ENCODE peak calls at places on chromosomes 16 and 17, in four cellular contexts. One of them, this sample, is unnamed. For H3K4me1 and H3K36me3, the result is how much of the 10 kb centered on the place peaks cover.

GRCh38 chr17:74389937-74390679 is 22.8 kb downstream of the GPR142 start:
- DNase-seq in cardiac muscle cell: no peak
- DNase-seq in heart left ventricle: no peak
- DNase-seq in lower lobe of right lung: no peak
- DNase-seq in this sample: no peak

GRCh38 chr16:80027007-80027965 is 426.7 kb upstream of the MAF start:
- DNase-seq in cardiac muscle cell: peak
- DNase-seq in heart left ventricle: peak
- DNase-seq in lower lobe of right lung: peak
- DNase-seq in this sample: peak

GRCh38 chr17:7916799-7917198 is 710 bp upstream of the RNF227 start:
- DNase-seq in lower lobe of right lung: no peak
- DNase-seq in cardiac muscle cell: peak
- DNase-seq in heart left ventricle: no peak
- DNase-seq in this sample: no peak

GRCh38 chr17:34504814-34505484 is 74.4 kb upstream of the TMEM132E start:
- DNase-seq in lower lobe of right lung: no peak
- DNase-seq in cardiac muscle cell: no peak
- DNase-seq in heart left ventricle: no peak
- DNase-seq in this sample: no peak

GRCh38 chr16:54268766-54269165 is 17.8 kb downstream of the IRX3 start:
- DNase-seq in lower lobe of right lung: no peak
- DNase-seq in cardiac muscle cell: no peak
- DNase-seq in heart left ventricle: no peak
- DNase-seq in this sample: no peak

GRCh38 chr17:32769846-32770245 is 107.1 kb downstream of the MYO1D start:
- DNase-seq in lower lobe of right lung: no peak
- DNase-seq in heart left ventricle: no peak
- DNase-seq in cardiac muscle cell: no peak
- DNase-seq in this sample: no peak

GRCh38 chr16:75460441-75460840 is 4.0 kb downstream of the TMEM170A start:
- DNase-seq in heart left ventricle: no peak
- DNase-seq in lower lobe of right lung: no peak
- DNase-seq in cardiac muscle cell: peak
- DNase-seq in this sample: no peak

GRCh38 chr16:86387461-86388440 is 122.6 kb upstream of the FOXF1 start:
- DNase-seq in lower lobe of right lung: no peak
- DNase-seq in cardiac muscle cell: peak
- DNase-seq in heart left ventricle: no peak
- DNase-seq in this sample: no peak

GRCh38 chr17:38875477-38876080 is 5.7 kb downstream of the LASP1 start:
- DNase-seq in cardiac muscle cell: peak
- DNase-seq in lower lobe of right lung: no peak
- DNase-seq in heart left ventricle: no peak
- DNase-seq in this sample: no peak

GRCh38 chr17:68591583-68591982 is 9.6 kb downstream of the FAM20A start:
- DNase-seq in lower lobe of right lung: no peak
- DNase-seq in cardiac muscle cell: no peak
- DNase-seq in heart left ventricle: no peak
- DNase-seq in this sample: peak

GRCh38 chr16:30731411-30731810 is 16.8 kb upstream of the PHKG2 start:
- DNase-seq in cardiac muscle cell: no peak
- DNase-seq in heart left ventricle: no peak
- DNase-seq in lower lobe of right lung: no peak
- DNase-seq in this sample: no peak

GRCh38 chr17:9810100-9810949 is 11.6 kb downstream of the GSG1L2 start:
- DNase-seq in lower lobe of right lung: no peak
- DNase-seq in cardiac muscle cell: peak
- DNase-seq in heart left ventricle: no peak
- DNase-seq in this sample: no peak

GRCh38 chr17:8243827-8244226 is 4.0 kb downstream of the CTC1 start:
- DNase-seq in lower lobe of right lung: no peak
- DNase-seq in cardiac muscle cell: no peak
- DNase-seq in heart left ventricle: no peak
- DNase-seq in this sample: no peak

GRCh38 chr17:28985950-28986713 is 19.7 kb downstream of the SEZ6 start:
- DNase-seq in lower lobe of right lung: no peak
- DNase-seq in cardiac muscle cell: no peak
- DNase-seq in heart left ventricle: no peak
- DNase-seq in this sample: no peak

GRCh38 chr17:61582593-61582992 is 8.4 kb downstream of the NACA2 start:
- DNase-seq in heart left ventricle: no peak
- DNase-seq in lower lobe of right lung: no peak
- DNase-seq in cardiac muscle cell: no peak
- DNase-seq in this sample: no peak

GRCh38 chr16:914453-914852 is 56.3 kb downstream of the LMF1 start:
- DNase-seq in cardiac muscle cell: peak
- DNase-seq in heart left ventricle: no peak
- DNase-seq in lower lobe of right lung: no peak
- DNase-seq in this sample: no peak

GRCh38 chr17:74336307-74336706 is 10.3 kb downstream of the KIF19 start:
- DNase-seq in heart left ventricle: no peak
- DNase-seq in cardiac muscle cell: no peak
- DNase-seq in lower lobe of right lung: no peak
- DNase-seq in this sample: no peak

GRCh38 chr17:80694085-80694991 is 149.7 kb downstream of the RPTOR start:
- DNase-seq in cardiac muscle cell: no peak
- DNase-seq in lower lobe of right lung: no peak
- DNase-seq in heart left ventricle: no peak
- DNase-seq in this sample: no peak

GRCh38 chr16:57892041-57892440 is 78.9 kb downstream of the CNGB1 start:
- DNase-seq in cardiac muscle cell: peak
- DNase-seq in lower lobe of right lung: no peak
- DNase-seq in heart left ventricle: no peak
- DNase-seq in this sample: no peak

GRCh38 chr16:12303649-12304048 is 327.1 kb downstream of the SNX29 start:
- DNase-seq in lower lobe of right lung: no peak
- DNase-seq in cardiac muscle cell: peak
- DNase-seq in heart left ventricle: no peak
- DNase-seq in this sample: no peak

GRCh38 chr17:39622380-39623006 is 4.3 kb upstream of the PPP1R1B start:
- DNase-seq in heart left ventricle: no peak
- DNase-seq in lower lobe of right lung: no peak
- DNase-seq in cardiac muscle cell: no peak
- DNase-seq in this sample: no peak

GRCh38 chr17:66737524-66737923 is 97.4 kb upstream of the CACNG5 start:
- DNase-seq in heart left ventricle: peak
- DNase-seq in lower lobe of right lung: no peak
- DNase-seq in cardiac muscle cell: peak
- DNase-seq in this sample: peak

GRCh38 chr16:9297437-9298113 is 206.1 kb downstream of the HAPSTR1 start:
- DNase-seq in lower lobe of right lung: no peak
- DNase-seq in cardiac muscle cell: no peak
- DNase-seq in heart left ventricle: peak
- DNase-seq in this sample: peak

DNA sequence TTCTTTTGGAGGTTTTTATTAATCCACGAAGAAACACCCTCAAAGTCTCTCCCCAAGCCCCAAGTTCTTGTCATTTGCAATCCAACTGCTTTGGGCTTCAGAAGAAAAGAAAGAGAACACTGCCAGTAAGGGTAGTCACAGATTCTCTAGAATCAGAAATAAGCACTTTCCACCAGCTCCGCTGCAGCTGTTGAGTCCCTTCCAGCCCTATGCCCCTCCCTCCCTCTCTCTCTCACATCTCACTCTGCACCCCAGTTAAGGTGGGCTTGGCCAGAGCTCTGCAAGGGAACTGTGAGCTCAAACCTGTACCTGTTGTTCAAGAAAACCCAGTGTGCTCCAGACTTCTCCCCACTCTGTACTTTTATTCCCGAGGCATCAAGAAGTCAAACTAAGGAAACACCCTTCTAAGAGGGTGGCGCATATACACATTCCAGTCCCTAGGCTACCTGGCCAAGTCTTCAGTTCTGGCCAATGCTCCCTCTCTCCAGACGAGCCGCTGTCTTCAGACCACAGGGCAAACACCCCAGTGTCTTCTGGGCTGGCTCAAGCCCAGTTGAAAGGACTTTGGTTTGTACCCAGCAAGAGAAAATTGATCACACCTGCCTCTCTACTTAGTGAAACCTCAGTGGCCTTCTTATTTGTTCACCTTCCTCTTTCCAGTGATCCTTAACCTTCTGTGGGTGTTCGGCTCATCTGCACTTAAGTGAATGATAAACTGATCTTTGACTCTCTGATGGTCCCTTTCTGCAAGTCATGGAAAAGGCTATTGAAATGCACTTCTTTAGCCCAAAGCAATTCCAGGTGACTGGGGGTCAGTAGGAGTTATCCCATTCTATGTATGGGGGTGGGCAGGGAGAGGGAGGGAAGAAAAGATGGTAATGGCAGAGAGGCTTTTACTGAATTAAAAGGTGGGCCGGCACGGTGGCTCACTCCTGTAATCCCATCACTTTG is 170.5 kb downstream of the RGS9 start:
- DNase-seq in cardiac muscle cell: no peak
- DNase-seq in lower lobe of right lung: no peak
- DNase-seq in heart left ventricle: no peak
- DNase-seq in this sample: no peak
- H3K4me3 ChIP-seq in cardiac muscle cell: no peak
- H3K4me3 ChIP-seq in lower lobe of right lung: no peak
- H3K4me3 ChIP-seq in heart left ventricle: no peak
- H3K4me3 ChIP-seq in this sample: no peak

GRCh38 chr17:83087788-83088360 is 8.5 kb downstream of the METRNL start:
- DNase-seq in cardiac muscle cell: no peak
- DNase-seq in lower lobe of right lung: no peak
- DNase-seq in heart left ventricle: no peak
- DNase-seq in this sample: no peak
- H3K4me1 ChIP-seq in cardiac muscle cell: under half
- H3K4me1 ChIP-seq in lower lobe of right lung: half or more
- H3K4me1 ChIP-seq in heart left ventricle: under half
- H3K4me1 ChIP-seq in this sample: under half

GRCh38 chr17:65102788-65103187 is 34.4 kb upstream of the RGS9 start:
- DNase-seq in cardiac muscle cell: peak
- DNase-seq in lower lobe of right lung: no peak
- DNase-seq in heart left ventricle: no peak
- DNase-seq in this sample: no peak
- H3K36me3 ChIP-seq in cardiac muscle cell: under half
- H3K36me3 ChIP-seq in lower lobe of right lung: under half
- H3K36me3 ChIP-seq in heart left ventricle: under half
- H3K36me3 ChIP-seq in this sample: under half

GRCh38 chr17:44121997-44122824 is 1.2 kb downstream of the HDAC5 start:
- DNase-seq in cardiac muscle cell: no peak
- DNase-seq in heart left ventricle: no peak
- DNase-seq in lower lobe of right lung: no peak
- DNase-seq in this sample: no peak

GRCh38 chr17:44122825-44123355 is 551 bp downstream of the HDAC5 start:
- DNase-seq in cardiac muscle cell: no peak
- DNase-seq in lower lobe of right lung: peak
- DNase-seq in heart left ventricle: no peak
- DNase-seq in this sample: no peak

GRCh38 chr17:44124118-44124438 is 637 bp upstream of the HDAC5 start:
- DNase-seq in cardiac muscle cell: no peak
- DNase-seq in lower lobe of right lung: no peak
- DNase-seq in heart left ventricle: no peak
- DNase-seq in this sample: no peak

GRCh38 chr17:44121206-44121605 is 2.2 kb downstream of the HDAC5 start:
- DNase-seq in heart left ventricle: no peak
- DNase-seq in cardiac muscle cell: no peak
- DNase-seq in lower lobe of right lung: no peak
- DNase-seq in this sample: no peak

DNA sequence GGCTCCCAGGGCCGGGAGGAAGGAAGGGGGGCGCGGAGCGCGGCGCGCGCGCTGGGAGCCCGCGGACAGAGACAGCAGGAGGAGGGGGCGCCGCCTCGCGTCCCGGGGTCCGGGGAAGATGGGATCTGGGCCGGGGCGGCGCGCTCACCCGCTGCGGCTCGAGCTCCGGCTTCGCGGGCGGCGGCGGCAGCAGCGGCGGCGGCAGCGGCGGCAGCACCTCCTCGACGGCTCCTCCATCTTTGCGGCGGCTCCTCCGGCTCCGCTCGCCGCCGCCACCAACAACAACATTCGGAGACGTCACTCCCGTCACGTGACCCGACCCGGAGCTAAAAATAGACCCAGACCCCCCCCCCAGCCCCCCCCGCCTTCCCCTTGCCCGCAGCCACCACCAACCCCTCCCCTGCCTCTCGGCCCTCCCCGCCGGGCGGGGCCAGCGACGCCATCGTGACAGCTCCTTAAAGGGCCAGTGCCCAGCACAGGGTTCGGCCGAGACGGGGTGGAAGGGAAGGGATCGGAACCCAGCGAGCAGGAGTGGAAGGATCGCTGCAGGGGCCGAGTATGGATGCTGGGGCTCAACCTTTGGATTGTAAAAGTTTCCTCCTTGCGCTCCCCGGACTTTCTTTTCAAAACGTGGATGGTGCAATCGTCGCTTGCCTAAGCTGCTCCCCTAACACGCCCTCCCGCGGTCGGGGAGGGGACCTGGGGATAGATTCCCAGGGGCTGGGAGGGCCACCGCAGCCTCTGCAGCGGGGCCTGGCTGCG is at the start of gene HDAC5:
- DNase-seq in cardiac muscle cell: peak
- DNase-seq in lower lobe of right lung: peak
- DNase-seq in heart left ventricle: peak
- DNase-seq in this sample: peak
- H3K4me3 ChIP-seq in cardiac muscle cell: peak
- H3K4me3 ChIP-seq in lower lobe of right lung: peak
- H3K4me3 ChIP-seq in heart left ventricle: peak
- H3K4me3 ChIP-seq in this sample: peak

This sample was measured in BE2C.